ENCODE peak calls at places on chromosomes 4 and X, in four cellular contexts. X is SK-N-SH; G is COR-L47; K is activated CD8-positive, alpha-beta memory T cell treated with anti-CD3 and anti-CD28 coated beads for 48 hours. N is an unnamed sample.

GRCh38 chr4:35730414-35730813 is 513.9 kb downstream of the ARAP2 start:
- DNase-seq in X (no peak), K (no peak), G (no peak), N (no peak)

GRCh38 chrX:101287402-101287801 is 3.7 kb downstream of the TAF7L start:
- DNase-seq in G (peak), X (peak), K (no peak), N (peak)

GRCh38 chr4:176443117-176443516 is 123.4 kb downstream of the SPCS3 start:
- DNase-seq in X (no peak), K (no peak), G (no peak), N (no peak)

GRCh38 chr4:156962551-156962974 is 9.0 kb downstream of the PDGFC start:
- DNase-seq in G (no peak), K (no peak), X (no peak), N (peak)

GRCh38 chr4:110477836-110478235 is 1.9 kb downstream of the ENPEP start:
- DNase-seq in X (no peak), G (no peak), K (no peak), N (no peak)

GRCh38 chr4:113316879-113317278 is 267.4 kb downstream of the ANK2 start:
- DNase-seq in K (no peak), G (peak), X (peak), N (no peak)

GRCh38 chrX:64205735-64206491 is 405 bp upstream of the AMER1 start:
- DNase-seq in K (peak), X (peak), G (peak), N (peak)

GRCh38 chr4:26120098-26120795 is 200.6 kb upstream of the RBPJ start:
- DNase-seq in G (no peak), K (no peak), X (no peak), N (no peak)

GRCh38 chr4:105895324-105895608 is at the start of gene NPNT:
- DNase-seq in X (peak), G (peak), K (no peak), N (no peak)

GRCh38 chr4:129335263-129335662 is 239.3 kb downstream of the C4orf33 start:
- DNase-seq in G (no peak), X (no peak), K (no peak), N (no peak)

GRCh38 chrX:72305286-72306084 is at the start of gene CITED1:
- DNase-seq in G (no peak), K (no peak), X (peak), N (no peak)

GRCh38 chr4:129623233-129623632 is 527.3 kb downstream of the C4orf33 start:
- DNase-seq in X (no peak), K (no peak), G (no peak), N (no peak)

GRCh38 chr4:163003979-163004378 is 162.7 kb downstream of the NAF1 start:
- DNase-seq in G (no peak), K (no peak), X (no peak), N (no peak)

GRCh38 chrX:13463608-13464007 is 105.8 kb upstream of the EGFL6 start:
- DNase-seq in X (no peak), G (peak), K (no peak), N (no peak)

GRCh38 chr4:122879001-122879400 is 43.4 kb downstream of the NUDT6 start:
- DNase-seq in X (no peak), G (no peak), K (no peak), N (no peak)

GRCh38 chr4:110155632-110156031 is 42.8 kb downstream of the ELOVL6 start:
- DNase-seq in X (no peak), G (no peak), K (no peak), N (no peak)

GRCh38 chr4:78971326-78971725 is 32.1 kb upstream of the PAQR3 start:
- DNase-seq in X (no peak), K (no peak), G (no peak), N (no peak)

GRCh38 chr4:170202721-170203120 is 113.0 kb upstream of the AADAT start:
- DNase-seq in K (no peak), X (no peak), G (no peak), N (no peak)